ENCODE peak calls at places on chromosome 4, in ten cellular contexts. One of them, this sample, is unnamed.

GRCh38 chr4:152657657-152658056 is 22.1 kb downstream of the TMEM154 start:
- DNase-seq in nephron progenitor cell: no peak
- DNase-seq in EL: no peak
- DNase-seq in GM10248: no peak
- DNase-seq in left cardiac atrium: no peak
- DNase-seq in endodermal cell: no peak
- DNase-seq in COR-L47: no peak
- DNase-seq in omental fat pad: no peak
- DNase-seq in GM23248: no peak
- DNase-seq in esophagus squamous epithelium: no peak
- DNase-seq in this sample: no peak

GRCh38 chr4:98639523-98639922 is 18.9 kb downstream of the TSPAN5 start:
- DNase-seq in nephron progenitor cell: no peak
- DNase-seq in EL: no peak
- DNase-seq in GM10248: no peak
- DNase-seq in left cardiac atrium: no peak
- DNase-seq in endodermal cell: no peak
- DNase-seq in COR-L47: no peak
- DNase-seq in omental fat pad: no peak
- DNase-seq in GM23248: peak; percentile 24
- DNase-seq in esophagus squamous epithelium: no peak
- DNase-seq in this sample: no peak

GRCh38 chr4:172963498-172964294 is 204.9 kb upstream of the GALNT7 start:
- DNase-seq in nephron progenitor cell: no peak
- DNase-seq in EL: no peak
- DNase-seq in GM10248: no peak
- DNase-seq in left cardiac atrium: no peak
- DNase-seq in endodermal cell: no peak
- DNase-seq in COR-L47: no peak
- DNase-seq in omental fat pad: no peak
- DNase-seq in GM23248: no peak
- DNase-seq in esophagus squamous epithelium: no peak
- DNase-seq in this sample: no peak

GRCh38 chr4:74190919-74191397 is 33.0 kb downstream of the MTHFD2L start:
- DNase-seq in nephron progenitor cell: no peak
- DNase-seq in EL: no peak
- DNase-seq in GM10248: no peak
- DNase-seq in left cardiac atrium: no peak
- DNase-seq in endodermal cell: no peak
- DNase-seq in COR-L47: no peak
- DNase-seq in omental fat pad: no peak
- DNase-seq in GM23248: no peak
- DNase-seq in esophagus squamous epithelium: no peak
- DNase-seq in this sample: no peak

GRCh38 chr4:112511294-112512118 is 4.5 kb downstream of the NEUROG2 start:
- DNase-seq in nephron progenitor cell: peak; percentile 33
- DNase-seq in EL: no peak
- DNase-seq in GM10248: no peak
- DNase-seq in left cardiac atrium: no peak
- DNase-seq in endodermal cell: peak; percentile 68
- DNase-seq in COR-L47: no peak
- DNase-seq in omental fat pad: no peak
- DNase-seq in GM23248: no peak
- DNase-seq in esophagus squamous epithelium: no peak
- DNase-seq in this sample: no peak

GRCh38 chr4:11503166-11503565 is 74.5 kb upstream of the HS3ST1 start:
- DNase-seq in nephron progenitor cell: no peak
- DNase-seq in EL: no peak
- DNase-seq in GM10248: no peak
- DNase-seq in left cardiac atrium: peak; percentile 58
- DNase-seq in endodermal cell: no peak
- DNase-seq in COR-L47: no peak
- DNase-seq in omental fat pad: no peak
- DNase-seq in GM23248: no peak
- DNase-seq in esophagus squamous epithelium: no peak
- DNase-seq in this sample: no peak

GRCh38 chr4:28092610-28093009 is 1232.0 kb downstream of the STIM2 start:
- DNase-seq in nephron progenitor cell: no peak
- DNase-seq in EL: peak; percentile 19
- DNase-seq in GM10248: no peak
- DNase-seq in left cardiac atrium: no peak
- DNase-seq in endodermal cell: no peak
- DNase-seq in COR-L47: no peak
- DNase-seq in omental fat pad: no peak
- DNase-seq in GM23248: no peak
- DNase-seq in esophagus squamous epithelium: no peak
- DNase-seq in this sample: no peak

GRCh38 chr4:55762815-55763214 is 56.8 kb upstream of the EXOC1L start:
- DNase-seq in nephron progenitor cell: peak; percentile 30
- DNase-seq in EL: no peak
- DNase-seq in GM10248: no peak
- DNase-seq in left cardiac atrium: no peak
- DNase-seq in endodermal cell: no peak
- DNase-seq in COR-L47: no peak
- DNase-seq in omental fat pad: no peak
- DNase-seq in GM23248: no peak
- DNase-seq in esophagus squamous epithelium: no peak
- DNase-seq in this sample: no peak

GRCh38 chr4:170306208-170306607 is 216.5 kb upstream of the AADAT start:
- DNase-seq in nephron progenitor cell: no peak
- DNase-seq in EL: no peak
- DNase-seq in GM10248: no peak
- DNase-seq in left cardiac atrium: no peak
- DNase-seq in endodermal cell: no peak
- DNase-seq in COR-L47: no peak
- DNase-seq in omental fat pad: no peak
- DNase-seq in GM23248: no peak
- DNase-seq in esophagus squamous epithelium: no peak
- DNase-seq in this sample: no peak

GRCh38 chr4:98908182-98908581 is 20.8 kb downstream of the EIF4E start:
- DNase-seq in nephron progenitor cell: no peak
- DNase-seq in EL: no peak
- DNase-seq in GM10248: no peak
- DNase-seq in left cardiac atrium: no peak
- DNase-seq in endodermal cell: no peak
- DNase-seq in COR-L47: no peak
- DNase-seq in omental fat pad: no peak
- DNase-seq in GM23248: no peak
- DNase-seq in esophagus squamous epithelium: no peak
- DNase-seq in this sample: no peak

GRCh38 chr4:141079393-141079930 is 53.8 kb downstream of the RNF150 start:
- DNase-seq in nephron progenitor cell: no peak
- DNase-seq in EL: no peak
- DNase-seq in GM10248: no peak
- DNase-seq in left cardiac atrium: no peak
- DNase-seq in endodermal cell: no peak
- DNase-seq in COR-L47: no peak
- DNase-seq in omental fat pad: no peak
- DNase-seq in GM23248: no peak
- DNase-seq in esophagus squamous epithelium: no peak
- DNase-seq in this sample: no peak

GRCh38 chr4:151012836-151013235 is 2.2 kb downstream of the LRBA start:
- DNase-seq in nephron progenitor cell: no peak
- DNase-seq in EL: peak; percentile 6
- DNase-seq in GM10248: no peak
- DNase-seq in left cardiac atrium: no peak
- DNase-seq in endodermal cell: peak; percentile 71
- DNase-seq in COR-L47: no peak
- DNase-seq in omental fat pad: no peak
- DNase-seq in GM23248: no peak
- DNase-seq in esophagus squamous epithelium: no peak
- DNase-seq in this sample: no peak

GRCh38 chr4:151227731-151228130 is 49.2 kb upstream of the PRSS48 start:
- DNase-seq in nephron progenitor cell: no peak
- DNase-seq in EL: peak; percentile 62
- DNase-seq in GM10248: no peak
- DNase-seq in left cardiac atrium: peak; percentile 65
- DNase-seq in endodermal cell: no peak
- DNase-seq in COR-L47: no peak
- DNase-seq in omental fat pad: no peak
- DNase-seq in GM23248: peak; percentile 93
- DNase-seq in esophagus squamous epithelium: no peak
- DNase-seq in this sample: peak; percentile 39

GRCh38 chr4:6087669-6088068 is 69.4 kb upstream of the C4orf50 start:
- DNase-seq in nephron progenitor cell: peak; percentile 56
- DNase-seq in EL: peak; percentile 31
- DNase-seq in GM10248: no peak
- DNase-seq in left cardiac atrium: peak; percentile 36
- DNase-seq in endodermal cell: peak; percentile 89
- DNase-seq in COR-L47: peak; percentile 73
- DNase-seq in omental fat pad: no peak
- DNase-seq in GM23248: peak; percentile 20
- DNase-seq in esophagus squamous epithelium: no peak
- DNase-seq in this sample: peak; percentile 30

GRCh38 chr4:151801547-151802516 is 41.0 kb upstream of the GATB start:
- DNase-seq in nephron progenitor cell: peak; percentile 56
- DNase-seq in EL: peak; percentile 71
- DNase-seq in GM10248: peak; percentile 48
- DNase-seq in left cardiac atrium: no peak
- DNase-seq in endodermal cell: peak; percentile 87
- DNase-seq in COR-L47: peak; percentile 22
- DNase-seq in omental fat pad: no peak
- DNase-seq in GM23248: peak; percentile 64
- DNase-seq in esophagus squamous epithelium: no peak
- DNase-seq in this sample: peak; percentile 44

GRCh38 chr4:32042486-32042885 is 1322.3 kb downstream of the PCDH7 start:
- DNase-seq in nephron progenitor cell: no peak
- DNase-seq in EL: no peak
- DNase-seq in GM10248: no peak
- DNase-seq in left cardiac atrium: no peak
- DNase-seq in endodermal cell: no peak
- DNase-seq in COR-L47: no peak
- DNase-seq in omental fat pad: no peak
- DNase-seq in GM23248: no peak
- DNase-seq in esophagus squamous epithelium: no peak
- DNase-seq in this sample: no peak

GRCh38 chr4:2127609-2128300 is 68.6 kb downstream of the NAT8L start:
- DNase-seq in nephron progenitor cell: no peak
- DNase-seq in EL: no peak
- DNase-seq in GM10248: no peak
- DNase-seq in left cardiac atrium: no peak
- DNase-seq in endodermal cell: no peak
- DNase-seq in COR-L47: no peak
- DNase-seq in omental fat pad: no peak
- DNase-seq in GM23248: no peak
- DNase-seq in esophagus squamous epithelium: no peak
- DNase-seq in this sample: no peak

GRCh38 chr4:7808752-7809151 is 130.9 kb downstream of the AFAP1 start:
- DNase-seq in nephron progenitor cell: no peak
- DNase-seq in EL: peak; percentile 76
- DNase-seq in GM10248: no peak
- DNase-seq in left cardiac atrium: no peak
- DNase-seq in endodermal cell: no peak
- DNase-seq in COR-L47: no peak
- DNase-seq in omental fat pad: no peak
- DNase-seq in GM23248: peak; percentile 80
- DNase-seq in esophagus squamous epithelium: no peak
- DNase-seq in this sample: peak; percentile 65

GRCh38 chr4:121464854-121465253 is 84.0 kb upstream of the QRFPR start:
- DNase-seq in nephron progenitor cell: no peak
- DNase-seq in EL: no peak
- DNase-seq in GM10248: no peak
- DNase-seq in left cardiac atrium: no peak
- DNase-seq in endodermal cell: no peak
- DNase-seq in COR-L47: no peak
- DNase-seq in omental fat pad: no peak
- DNase-seq in GM23248: no peak
- DNase-seq in esophagus squamous epithelium: no peak
- DNase-seq in this sample: no peak

GRCh38 chr4:38094419-38094818 is 134.2 kb downstream of the PTTG2 start:
- DNase-seq in nephron progenitor cell: no peak
- DNase-seq in EL: no peak
- DNase-seq in GM10248: no peak
- DNase-seq in left cardiac atrium: no peak
- DNase-seq in endodermal cell: peak; percentile 67
- DNase-seq in COR-L47: no peak
- DNase-seq in omental fat pad: no peak
- DNase-seq in GM23248: no peak
- DNase-seq in esophagus squamous epithelium: no peak
- DNase-seq in this sample: no peak

GRCh38 chr4:33104190-33104773 is 2384.1 kb downstream of the PCDH7 start:
- DNase-seq in nephron progenitor cell: no peak
- DNase-seq in EL: no peak
- DNase-seq in GM10248: peak; percentile 3
- DNase-seq in left cardiac atrium: no peak
- DNase-seq in endodermal cell: no peak
- DNase-seq in COR-L47: peak; percentile 24
- DNase-seq in omental fat pad: no peak
- DNase-seq in GM23248: no peak
- DNase-seq in esophagus squamous epithelium: no peak
- DNase-seq in this sample: no peak

GRCh38 chr4:185587444-185588161 is 52.3 kb upstream of the PDLIM3 start:
- DNase-seq in nephron progenitor cell: peak; percentile 53
- DNase-seq in EL: no peak
- DNase-seq in GM10248: peak; percentile 86
- DNase-seq in left cardiac atrium: no peak
- DNase-seq in endodermal cell: peak; percentile 89
- DNase-seq in COR-L47: no peak
- DNase-seq in omental fat pad: no peak
- DNase-seq in GM23248: no peak
- DNase-seq in esophagus squamous epithelium: no peak
- DNase-seq in this sample: peak; percentile 19

GRCh38 chr4:38464328-38464727 is 199.7 kb upstream of the KLF3 start:
- DNase-seq in nephron progenitor cell: no peak
- DNase-seq in EL: no peak
- DNase-seq in GM10248: no peak
- DNase-seq in left cardiac atrium: no peak
- DNase-seq in endodermal cell: no peak
- DNase-seq in COR-L47: no peak
- DNase-seq in omental fat pad: no peak
- DNase-seq in GM23248: no peak
- DNase-seq in esophagus squamous epithelium: no peak
- DNase-seq in this sample: no peak

GRCh38 chr4:183249854-183250253 is 70.2 kb downstream of the CLDN22 start:
- DNase-seq in nephron progenitor cell: no peak
- DNase-seq in EL: peak; percentile 42
- DNase-seq in GM10248: peak; percentile 17
- DNase-seq in left cardiac atrium: no peak
- DNase-seq in endodermal cell: no peak
- DNase-seq in COR-L47: peak; percentile 41
- DNase-seq in omental fat pad: no peak
- DNase-seq in GM23248: peak; percentile 66
- DNase-seq in esophagus squamous epithelium: no peak
- DNase-seq in this sample: peak; percentile 19

GRCh38 chr4:124423160-124423559 is 289.4 kb downstream of the ANKRD50 start:
- DNase-seq in nephron progenitor cell: no peak
- DNase-seq in EL: peak; percentile 19
- DNase-seq in GM10248: no peak
- DNase-seq in left cardiac atrium: no peak
- DNase-seq in endodermal cell: no peak
- DNase-seq in COR-L47: no peak
- DNase-seq in omental fat pad: no peak
- DNase-seq in GM23248: peak; percentile 48
- DNase-seq in esophagus squamous epithelium: no peak
- DNase-seq in this sample: no peak

GRCh38 chr4:4327652-4328121 is 37.6 kb downstream of the ZBTB49 start:
- DNase-seq in nephron progenitor cell: peak; percentile 43
- DNase-seq in EL: peak; percentile 8
- DNase-seq in GM10248: peak; percentile 30
- DNase-seq in left cardiac atrium: peak; percentile 74
- DNase-seq in endodermal cell: peak; percentile 95
- DNase-seq in COR-L47: no peak
- DNase-seq in omental fat pad: no peak
- DNase-seq in GM23248: peak; percentile 30
- DNase-seq in esophagus squamous epithelium: no peak
- DNase-seq in this sample: no peak

GRCh38 chr4:38565271-38566199 is 98.5 kb upstream of the KLF3 start:
- DNase-seq in nephron progenitor cell: no peak
- DNase-seq in EL: peak; percentile 52
- DNase-seq in GM10248: no peak
- DNase-seq in left cardiac atrium: peak; percentile 33
- DNase-seq in endodermal cell: no peak
- DNase-seq in COR-L47: no peak
- DNase-seq in omental fat pad: no peak
- DNase-seq in GM23248: peak; percentile 57
- DNase-seq in esophagus squamous epithelium: no peak
- DNase-seq in this sample: no peak

GRCh38 chr4:124279741-124280140 is 432.8 kb downstream of the ANKRD50 start:
- DNase-seq in nephron progenitor cell: no peak
- DNase-seq in EL: no peak
- DNase-seq in GM10248: no peak
- DNase-seq in left cardiac atrium: no peak
- DNase-seq in endodermal cell: no peak
- DNase-seq in COR-L47: peak; percentile 72
- DNase-seq in omental fat pad: no peak
- DNase-seq in GM23248: no peak
- DNase-seq in esophagus squamous epithelium: no peak
- DNase-seq in this sample: no peak